ENCODE peak calls at places on chromosomes 5 and 9, in eight cellular contexts. One of them, this sample, is unnamed.
A peak's percentile ranks its signal among the peaks of the same experiment; 100 is the strongest.

GRCh38 chr9:89482950-89483349 is 15.0 kb downstream of the SEMA4D start:
- DNase-seq in HuH-7: no peak
- DNase-seq in AG09309: no peak
- DNase-seq in effector memory CD4-positive, alpha-beta T cell: no peak
- DNase-seq in progenitor cell of endocrine pancreas: no peak
- DNase-seq in NCI-H748 treated with DMSO at 0.1 percent for 48 hours: no peak
- DNase-seq in NCI-H1092: no peak
- DNase-seq in RPMI8226: peak; percentile 57
- DNase-seq in this sample: no peak

GRCh38 chr9:112084907-112085306 is 90.2 kb downstream of the SUSD1 start:
- DNase-seq in HuH-7: no peak
- DNase-seq in AG09309: no peak
- DNase-seq in progenitor cell of endocrine pancreas: no peak
- DNase-seq in RPMI8226: no peak
- DNase-seq in NCI-H748 treated with DMSO at 0.1 percent for 48 hours: no peak
- DNase-seq in effector memory CD4-positive, alpha-beta T cell: no peak
- DNase-seq in NCI-H1092: no peak
- DNase-seq in this sample: no peak

GRCh38 chr5:172180936-172181335 is 7.1 kb downstream of the STK10 start:
- DNase-seq in effector memory CD4-positive, alpha-beta T cell: peak; percentile 33
- DNase-seq in RPMI8226: no peak
- DNase-seq in HuH-7: no peak
- DNase-seq in NCI-H1092: no peak
- DNase-seq in AG09309: no peak
- DNase-seq in progenitor cell of endocrine pancreas: no peak
- DNase-seq in NCI-H748 treated with DMSO at 0.1 percent for 48 hours: no peak
- DNase-seq in this sample: no peak

GRCh38 chr5:145056805-145057204 is 778.3 kb downstream of the PRELID2 start:
- DNase-seq in NCI-H748 treated with DMSO at 0.1 percent for 48 hours: no peak
- DNase-seq in NCI-H1092: no peak
- DNase-seq in effector memory CD4-positive, alpha-beta T cell: no peak
- DNase-seq in HuH-7: no peak
- DNase-seq in progenitor cell of endocrine pancreas: no peak
- DNase-seq in AG09309: peak; percentile 3
- DNase-seq in RPMI8226: no peak
- DNase-seq in this sample: no peak

GRCh38 chr9:86639899-86640379 is 285.7 kb upstream of the TUT7 start:
- DNase-seq in progenitor cell of endocrine pancreas: peak; percentile 24
- DNase-seq in NCI-H1092: peak; percentile 16
- DNase-seq in AG09309: no peak
- DNase-seq in RPMI8226: no peak
- DNase-seq in NCI-H748 treated with DMSO at 0.1 percent for 48 hours: no peak
- DNase-seq in effector memory CD4-positive, alpha-beta T cell: no peak
- DNase-seq in HuH-7: peak; percentile 12
- DNase-seq in this sample: peak; percentile 80

GRCh38 chr5:150140830-150141229 is 14.8 kb downstream of the PDGFRB start:
- DNase-seq in NCI-H748 treated with DMSO at 0.1 percent for 48 hours: no peak
- DNase-seq in HuH-7: no peak
- DNase-seq in RPMI8226: no peak
- DNase-seq in progenitor cell of endocrine pancreas: no peak
- DNase-seq in NCI-H1092: no peak
- DNase-seq in AG09309: no peak
- DNase-seq in effector memory CD4-positive, alpha-beta T cell: no peak
- DNase-seq in this sample: no peak

GRCh38 chr5:179923422-179923821 is 15.7 kb upstream of the TBC1D9B start:
- DNase-seq in NCI-H748 treated with DMSO at 0.1 percent for 48 hours: no peak
- DNase-seq in RPMI8226: peak; percentile 14
- DNase-seq in NCI-H1092: no peak
- DNase-seq in HuH-7: no peak
- DNase-seq in AG09309: no peak
- DNase-seq in effector memory CD4-positive, alpha-beta T cell: no peak
- DNase-seq in progenitor cell of endocrine pancreas: no peak
- DNase-seq in this sample: no peak

GRCh38 chr5:67111779-67112178 is 84.8 kb downstream of the CD180 start:
- DNase-seq in progenitor cell of endocrine pancreas: no peak
- DNase-seq in NCI-H748 treated with DMSO at 0.1 percent for 48 hours: no peak
- DNase-seq in RPMI8226: no peak
- DNase-seq in HuH-7: no peak
- DNase-seq in effector memory CD4-positive, alpha-beta T cell: no peak
- DNase-seq in NCI-H1092: no peak
- DNase-seq in AG09309: no peak
- DNase-seq in this sample: no peak

GRCh38 chr9:121305269-121305994 is 37.5 kb downstream of the GSN start:
- DNase-seq in progenitor cell of endocrine pancreas: no peak
- DNase-seq in NCI-H748 treated with DMSO at 0.1 percent for 48 hours: no peak
- DNase-seq in NCI-H1092: no peak
- DNase-seq in effector memory CD4-positive, alpha-beta T cell: no peak
- DNase-seq in AG09309: no peak
- DNase-seq in RPMI8226: no peak
- DNase-seq in HuH-7: no peak
- DNase-seq in this sample: no peak

GRCh38 chr9:133141833-133142594 is 21.0 kb upstream of the RALGDS start:
- DNase-seq in HuH-7: no peak
- DNase-seq in effector memory CD4-positive, alpha-beta T cell: peak; percentile 84
- DNase-seq in NCI-H1092: peak; percentile 68
- DNase-seq in NCI-H748 treated with DMSO at 0.1 percent for 48 hours: no peak
- DNase-seq in AG09309: no peak
- DNase-seq in RPMI8226: peak; percentile 37
- DNase-seq in progenitor cell of endocrine pancreas: no peak
- DNase-seq in this sample: no peak

GRCh38 chr5:96209829-96210228 is 223.2 kb downstream of the PCSK1 start:
- DNase-seq in HuH-7: no peak
- DNase-seq in AG09309: peak; percentile 61
- DNase-seq in NCI-H748 treated with DMSO at 0.1 percent for 48 hours: no peak
- DNase-seq in effector memory CD4-positive, alpha-beta T cell: no peak
- DNase-seq in NCI-H1092: no peak
- DNase-seq in progenitor cell of endocrine pancreas: no peak
- DNase-seq in RPMI8226: no peak
- DNase-seq in this sample: no peak

GRCh38 chr5:107257885-107258520 is 412.7 kb downstream of the EFNA5 start:
- DNase-seq in RPMI8226: no peak
- DNase-seq in NCI-H1092: no peak
- DNase-seq in progenitor cell of endocrine pancreas: no peak
- DNase-seq in effector memory CD4-positive, alpha-beta T cell: no peak
- DNase-seq in NCI-H748 treated with DMSO at 0.1 percent for 48 hours: no peak
- DNase-seq in AG09309: no peak
- DNase-seq in HuH-7: no peak
- DNase-seq in this sample: no peak

GRCh38 chr9:126303488-126303887 is 23.1 kb upstream of the MVB12B start:
- DNase-seq in effector memory CD4-positive, alpha-beta T cell: no peak
- DNase-seq in NCI-H1092: no peak
- DNase-seq in HuH-7: no peak
- DNase-seq in AG09309: no peak
- DNase-seq in NCI-H748 treated with DMSO at 0.1 percent for 48 hours: no peak
- DNase-seq in progenitor cell of endocrine pancreas: no peak
- DNase-seq in RPMI8226: no peak
- DNase-seq in this sample: no peak

GRCh38 chr9:89882876-89883275 is 278.1 kb downstream of the GADD45G start:
- DNase-seq in NCI-H1092: no peak
- DNase-seq in progenitor cell of endocrine pancreas: no peak
- DNase-seq in effector memory CD4-positive, alpha-beta T cell: no peak
- DNase-seq in RPMI8226: no peak
- DNase-seq in AG09309: no peak
- DNase-seq in HuH-7: no peak
- DNase-seq in NCI-H748 treated with DMSO at 0.1 percent for 48 hours: no peak
- DNase-seq in this sample: no peak

GRCh38 chr5:2320611-2321010 is 430.9 kb downstream of the IRX2 start:
- DNase-seq in progenitor cell of endocrine pancreas: no peak
- DNase-seq in effector memory CD4-positive, alpha-beta T cell: no peak
- DNase-seq in NCI-H748 treated with DMSO at 0.1 percent for 48 hours: no peak
- DNase-seq in HuH-7: no peak
- DNase-seq in AG09309: no peak
- DNase-seq in NCI-H1092: no peak
- DNase-seq in RPMI8226: no peak
- DNase-seq in this sample: no peak

This sample was measured in NCI-H1105 treated with DMSO at 0.1 percent for 48 hours.